ENCODE peak calls at places on chromosome 20, in nine cellular contexts. D is astrocyte of the cerebellum, B is lung, M is heart left ventricle, N is adrenal gland, V is IMR-90, T is A549, P is foreskin fibroblast, G is esophagus squamous epithelium. Z is an unnamed sample.

GRCh38 chr20:64261138-64261537 is 5.6 kb downstream of the PCMTD2 start:
- DNase-seq in D (no peak), B (no peak), M (peak), N (peak), V (peak), T (no peak), P (peak), G (no peak), Z (peak)

GRCh38 chr20:15654208-15654649 is 919.0 kb downstream of the KIF16B start:
- DNase-seq in D (no peak), B (peak), M (no peak), N (peak), V (peak), T (peak), P (no peak), G (no peak), Z (peak)

GRCh38 chr20:21826946-21827345 is 121.5 kb downstream of the PAX1 start:
- DNase-seq in D (no peak), B (no peak), M (no peak), N (no peak), V (no peak), T (no peak), P (no peak), G (no peak), Z (no peak)

GRCh38 chr20:33407251-33407650 is 5.9 kb upstream of the CDK5RAP1 start:
- DNase-seq in D (no peak), B (no peak), M (no peak), N (no peak), V (peak), T (no peak), P (peak), G (no peak), Z (peak)

GRCh38 chr20:31945790-31946189 is 6.1 kb downstream of the PDRG1 start:
- DNase-seq in D (peak), B (no peak), M (no peak), N (no peak), V (no peak), T (no peak), P (no peak), G (no peak), Z (peak)

GRCh38 chr20:41118632-41119031 is 18.7 kb upstream of the PLCG1 start:
- DNase-seq in D (no peak), B (no peak), M (no peak), N (no peak), V (peak), T (no peak), P (no peak), G (no peak), Z (no peak)

GRCh38 chr20:38504368-38505090 is 31.9 kb downstream of the RALGAPB start:
- DNase-seq in D (peak), B (no peak), M (no peak), N (no peak), V (no peak), T (no peak), P (no peak), G (no peak), Z (no peak)

GRCh38 chr20:47300071-47300470 is 56.4 kb downstream of the ZMYND8 start:
- DNase-seq in D (no peak), B (no peak), M (no peak), N (no peak), V (peak), T (no peak), P (no peak), G (no peak), Z (peak)

GRCh38 chr20:13554706-13555105 is 84.0 kb downstream of the TASP1 start:
- DNase-seq in D (no peak), B (no peak), M (no peak), N (peak), V (peak), T (peak), P (peak), G (no peak), Z (peak)

GRCh38 chr20:25018841-25019240 is 26.3 kb upstream of the APMAP start:
- DNase-seq in D (no peak), B (no peak), M (peak), N (no peak), V (no peak), T (no peak), P (no peak), G (no peak), Z (no peak)

GRCh38 chr20:51695574-51696303 is 72.5 kb downstream of the ATP9A start:
- DNase-seq in D (peak), B (no peak), M (no peak), N (no peak), V (peak), T (peak), P (peak), G (no peak), Z (peak)

GRCh38 chr20:35273449-35274171 is 4.3 kb downstream of the MMP24OS start:
- DNase-seq in D (no peak), B (no peak), M (peak), N (peak), V (no peak), T (no peak), P (no peak), G (no peak), Z (no peak)

GRCh38 chr20:23034721-23035671 is at the start of gene SSTR4:
- DNase-seq in D (no peak), B (no peak), M (no peak), N (no peak), V (no peak), T (no peak), P (no peak), G (no peak), Z (no peak)

GRCh38 chr20:49452011-49452482 is 30.4 kb downstream of the KCNB1 start:
- DNase-seq in D (no peak), B (no peak), M (peak), N (peak), V (no peak), T (no peak), P (no peak), G (no peak), Z (no peak)

GRCh38 chr20:54189630-54190029 is 15.8 kb upstream of the CYP24A1 start:
- DNase-seq in D (no peak), B (no peak), M (no peak), N (no peak), V (no peak), T (no peak), P (no peak), G (no peak), Z (no peak)

GRCh38 chr20:12083269-12083668 is 165.6 kb downstream of the BTBD3 start:
- DNase-seq in D (no peak), B (no peak), M (no peak), N (no peak), V (no peak), T (no peak), P (no peak), G (no peak), Z (no peak)

GRCh38 chr20:50967621-50968020 is 9.0 kb downstream of the MOCS3 start:
- DNase-seq in D (no peak), B (no peak), M (no peak), N (no peak), V (no peak), T (no peak), P (no peak), G (no peak), Z (no peak)

GRCh38 chr20:53187402-53187801 is 215.2 kb downstream of the TSHZ2 start:
- DNase-seq in D (no peak), B (no peak), M (no peak), N (no peak), V (no peak), T (no peak), P (no peak), G (no peak), Z (no peak)

GRCh38 chr20:14918281-14918680 is 580.9 kb upstream of the FLRT3 start:
- DNase-seq in D (no peak), B (no peak), M (no peak), N (no peak), V (no peak), T (no peak), P (no peak), G (no peak), Z (no peak)

GRCh38 chr20:11847827-11848226 is 69.9 kb upstream of the BTBD3 start:
- DNase-seq in D (no peak), B (no peak), M (no peak), N (no peak), V (no peak), T (no peak), P (no peak), G (no peak), Z (no peak)

GRCh38 chr20:49405062-49405683 is 77.3 kb downstream of the KCNB1 start:
- DNase-seq in D (no peak), B (no peak), M (no peak), N (no peak), V (no peak), T (no peak), P (no peak), G (no peak), Z (no peak)

GRCh38 chr20:7843613-7844012 is 96.6 kb downstream of the HAO1 start:
- DNase-seq in D (no peak), B (no peak), M (no peak), N (no peak), V (peak), T (no peak), P (peak), G (no peak), Z (no peak)

GRCh38 chr20:54133434-54134427 is 40.1 kb downstream of the CYP24A1 start:
- DNase-seq in D (no peak), B (no peak), M (no peak), N (no peak), V (peak), T (peak), P (peak), G (no peak), Z (no peak)

GRCh38 chr20:20454850-20455627 is 87.1 kb downstream of the INSM1 start:
- DNase-seq in D (no peak), B (no peak), M (no peak), N (no peak), V (no peak), T (no peak), P (no peak), G (no peak), Z (no peak)

GRCh38 chr20:50226093-50226974 is 35.7 kb downstream of the CEBPB start:
- DNase-seq in D (no peak), B (peak), M (no peak), N (peak), V (peak), T (no peak), P (peak), G (no peak), Z (no peak)

DNA sequence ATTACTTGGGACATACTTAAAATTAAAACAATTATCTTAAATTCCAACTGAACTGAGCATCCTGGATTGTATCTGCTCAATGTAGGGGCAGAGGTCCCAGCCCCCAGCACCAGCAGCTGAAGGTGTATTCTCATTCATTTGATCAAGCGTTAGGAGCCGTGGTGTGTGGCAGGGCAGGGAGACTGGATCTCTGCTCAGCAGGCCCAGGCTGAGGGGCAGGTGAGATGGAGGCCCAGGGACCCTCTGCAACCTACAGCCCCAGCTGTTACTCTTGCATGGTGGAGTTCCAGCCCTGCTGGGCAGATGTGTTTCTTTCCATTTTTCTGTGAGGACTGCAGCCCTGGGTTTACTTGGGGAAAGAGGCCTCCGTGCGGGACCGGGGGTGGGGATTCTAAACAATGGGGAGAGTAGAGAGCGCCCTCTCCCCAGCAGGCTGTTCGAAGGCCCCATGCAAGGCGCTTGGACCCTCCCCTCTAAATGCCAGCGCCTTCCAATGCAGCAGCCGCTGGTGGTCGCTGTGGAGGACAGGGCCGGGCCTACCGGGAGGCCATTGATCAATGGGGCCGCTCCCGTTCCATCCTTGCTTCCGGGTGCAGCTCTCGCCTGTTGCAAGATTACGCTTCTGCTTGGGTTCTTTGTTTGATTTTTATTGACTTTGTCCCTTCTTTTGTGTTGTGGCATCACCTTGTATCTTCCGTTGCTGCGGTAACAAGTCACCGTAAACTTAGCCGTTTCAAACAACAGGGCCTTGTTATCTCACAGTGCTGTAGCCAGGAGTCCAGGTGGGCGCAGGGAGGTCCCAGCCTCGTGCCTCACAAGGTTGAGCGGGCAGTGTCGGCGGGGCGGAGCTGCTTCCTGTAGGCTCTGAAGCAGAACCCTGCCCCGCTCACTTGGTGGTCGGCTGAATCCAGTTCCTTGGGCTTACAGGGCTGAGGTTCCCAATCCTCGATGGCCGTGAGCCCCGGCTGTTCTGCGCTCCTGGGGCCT is 134.8 kb upstream of the PHACTR3 start:
- DNase-seq in D (no peak), B (no peak), M (no peak), N (no peak), V (no peak), T (no peak), P (no peak), G (no peak), Z (no peak)
- TF ChIP-seq CTCF in D (no peak), B (no peak), M (no peak), N (no peak), V (no peak), T (no peak), P (no peak), G (no peak), Z (no peak)

DNA sequence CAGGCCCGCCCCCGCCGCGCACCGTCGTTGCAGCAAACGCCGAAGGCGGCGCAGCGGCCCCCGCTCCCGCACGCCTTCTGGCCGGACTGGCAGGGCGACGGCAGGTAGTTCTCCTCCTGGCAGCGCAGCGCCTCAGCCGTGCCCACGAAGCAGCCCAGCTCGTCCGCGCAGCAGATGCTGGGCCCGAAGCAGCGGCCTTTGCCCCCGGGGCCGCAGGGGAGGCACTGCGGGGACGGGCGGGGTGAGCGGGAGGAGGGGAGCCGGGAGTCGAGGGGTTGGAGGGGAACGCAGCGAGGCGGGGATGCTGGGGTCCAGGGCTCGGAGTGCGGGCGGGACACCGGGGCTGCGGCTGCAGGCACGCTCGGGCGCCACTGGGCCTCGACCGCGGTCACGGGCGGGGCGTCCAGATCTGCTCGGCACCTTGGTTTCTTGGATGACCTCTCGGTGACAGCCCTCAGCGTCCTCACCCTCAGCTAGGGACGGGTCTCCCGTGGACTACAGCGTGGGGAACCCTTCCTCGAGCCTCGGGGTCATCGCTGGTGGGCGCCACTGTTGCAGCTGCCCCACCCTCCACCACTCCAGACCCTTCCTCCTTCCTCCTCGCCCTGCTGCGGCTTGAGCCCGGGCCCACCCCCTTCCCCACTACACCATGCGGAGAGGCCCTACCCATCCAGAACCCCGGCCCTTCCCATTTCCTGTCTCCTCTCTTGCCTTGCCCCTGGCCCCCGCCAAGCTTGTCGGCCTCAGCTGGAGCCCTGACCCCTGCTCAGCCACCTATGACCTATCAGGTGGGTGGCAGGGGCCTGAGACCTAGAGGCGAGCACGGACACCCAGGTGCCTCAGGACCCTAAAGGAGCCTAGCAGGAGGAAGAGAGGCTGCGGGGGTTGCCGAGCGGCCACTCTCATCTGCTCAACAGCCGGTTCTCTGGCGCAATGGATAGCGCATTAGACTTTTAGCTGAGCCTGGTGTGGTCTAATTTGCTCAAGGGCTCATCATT is 1.3 kb downstream of the AVP start:
- DNase-seq in D (no peak), B (no peak), M (no peak), N (no peak), V (no peak), T (no peak), P (no peak), G (no peak), Z (no peak)
- H3K4me3 ChIP-seq in D (no peak), B (no peak), M (peak), N (no peak), V (no peak), T (peak), P (no peak), G (peak), Z (no peak)

GRCh38 chr20:62780696-62781095 is 15.6 kb upstream of the MRGBP start:
- DNase-seq in D (no peak), B (no peak), M (no peak), N (no peak), V (no peak), T (no peak), P (no peak), G (no peak), Z (no peak)

GRCh38 chr20:62779417-62779685 is 16.9 kb upstream of the MRGBP start:
- DNase-seq in D (no peak), B (no peak), M (no peak), N (no peak), V (no peak), T (no peak), P (no peak), G (no peak), Z (no peak)

GRCh38 chr20:62782149-62782892 is 14.0 kb upstream of the MRGBP start:
- DNase-seq in D (no peak), B (no peak), M (no peak), N (no peak), V (no peak), T (no peak), P (no peak), G (no peak), Z (no peak)

GRCh38 chr20:62778601-62779416 is 17.5 kb upstream of the MRGBP start:
- DNase-seq in D (no peak), B (no peak), M (no peak), N (no peak), V (no peak), T (no peak), P (no peak), G (no peak), Z (no peak)

DNA sequence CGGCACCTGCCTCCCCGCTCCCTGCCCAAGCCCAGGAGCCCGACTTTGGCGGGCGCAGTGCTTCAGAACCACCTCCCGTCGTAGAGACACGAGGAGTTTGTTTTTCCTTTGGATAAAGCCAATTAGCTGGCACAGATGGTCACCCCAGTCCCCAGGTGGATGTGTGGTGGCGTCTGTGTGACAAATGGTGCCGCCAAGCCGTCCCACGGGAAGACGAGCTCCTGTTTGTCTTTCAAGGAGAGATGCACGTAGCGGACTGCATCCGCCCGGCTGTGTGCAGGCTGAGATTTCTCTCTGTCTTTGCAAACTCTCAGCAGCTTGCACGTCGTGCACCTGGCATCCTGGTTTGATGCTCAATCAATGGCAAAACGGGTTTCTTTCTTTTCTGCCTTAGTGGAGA is 16.1 kb upstream of the MRGBP start:
- DNase-seq in D (no peak), B (no peak), M (no peak), N (no peak), V (no peak), T (no peak), P (no peak), G (no peak), Z (no peak)
- TF ChIP-seq CTCF in D (no peak), B (no peak), M (no peak), N (no peak), V (no peak), T (no peak), P (no peak), G (no peak), Z (no peak)

GRCh38 chr20:10639051-10639761 is 34.6 kb downstream of the JAG1 start:
- DNase-seq in D (no peak), B (no peak), M (no peak), N (no peak), V (peak), T (no peak), P (no peak), G (no peak), Z (no peak)
- H3K4me3 ChIP-seq in D (no peak), B (no peak), M (no peak), N (no peak), V (no peak), T (no peak), P (no peak), G (peak), Z (no peak)

GRCh38 chr20:62928246-62928939 is 2.1 kb upstream of the DIDO1 start:
- DNase-seq in D (no peak), B (no peak), M (no peak), N (no peak), V (no peak), T (no peak), P (no peak), G (no peak), Z (no peak)

GRCh38 chr20:62924567-62925419 is 1.5 kb downstream of the DIDO1 start:
- DNase-seq in D (no peak), B (no peak), M (no peak), N (peak), V (peak), T (peak), P (no peak), G (no peak), Z (peak)

GRCh38 chr20:62925420-62926228 is 681 bp downstream of the DIDO1 start:
- DNase-seq in D (no peak), B (no peak), M (peak), N (peak), V (peak), T (peak), P (no peak), G (no peak), Z (peak)

GRCh38 chr20:62927128-62927705 is 912 bp upstream of the DIDO1 start:
- DNase-seq in D (no peak), B (no peak), M (no peak), N (no peak), V (no peak), T (no peak), P (no peak), G (no peak), Z (no peak)

DNA sequence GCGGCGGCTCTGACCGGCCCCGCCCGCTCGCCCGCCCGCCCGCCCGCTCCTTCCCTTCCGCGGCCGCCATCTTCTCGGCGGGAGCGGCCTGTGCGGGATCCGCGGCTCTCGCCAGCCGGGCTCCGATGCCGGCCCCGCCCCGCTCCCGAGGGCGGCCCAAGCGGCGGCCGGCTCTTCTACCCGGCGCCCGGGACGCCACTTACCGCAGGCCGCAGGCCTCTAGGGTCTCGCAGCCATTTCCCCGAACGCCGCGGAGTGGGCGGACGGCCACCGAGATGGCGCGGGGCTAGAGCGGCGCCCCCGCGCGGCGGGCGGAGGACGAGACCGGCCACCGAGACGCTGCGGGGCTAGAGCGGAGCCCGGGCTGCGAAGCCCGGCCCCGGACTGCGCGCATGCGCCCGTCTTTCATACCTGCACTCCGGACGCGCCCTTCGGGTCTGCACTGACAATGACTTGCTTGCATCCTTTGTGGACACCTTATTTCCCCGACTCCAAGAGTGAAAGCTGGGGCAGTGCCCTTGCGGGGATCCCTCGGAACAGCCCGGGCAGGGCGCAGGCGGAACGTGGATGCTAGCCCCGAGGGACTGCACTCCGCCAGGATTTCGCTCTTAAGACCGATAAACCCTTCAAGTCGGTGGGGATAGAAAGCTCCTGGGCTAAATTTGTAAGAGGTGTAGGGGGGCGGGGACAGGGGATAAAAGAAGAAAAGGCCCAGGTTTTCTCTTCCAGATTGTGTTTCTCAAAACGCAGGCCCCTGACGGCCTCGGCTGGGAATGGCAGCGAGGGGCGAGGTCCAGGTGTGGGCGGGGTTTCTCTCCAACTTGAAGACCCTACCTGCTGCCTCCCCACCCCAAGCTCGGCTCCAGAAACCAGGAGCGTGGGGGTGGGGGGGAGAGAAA is at the start of gene DIDO1:
- DNase-seq in D (peak), B (peak), M (peak), N (peak), V (peak), T (peak), P (peak), G (peak), Z (peak)
- TF ChIP-seq CTCF in D (peak), B (peak), M (peak), N (peak), V (peak), T (peak), P (peak), G (peak), Z (peak)